ENCODE peak calls at places on chromosomes 13 and 19, in seven cellular contexts. A is fibroblast of lung; R is CD8-positive, alpha-beta T cell; H is uterus; Q is GM23248; L is sigmoid colon; T is mammary epithelial cell. Z is an unnamed sample.

GRCh38 chr13:36789061-36789460 is 30.0 kb upstream of the RFXAP start:
- DNase-seq in A (peak), R (no peak), H (no peak), Q (peak), L (no peak), T (no peak), Z (peak)

GRCh38 chr19:17687857-17688784 is at the start of gene UNC13A:
- DNase-seq in A (peak), R (peak), H (no peak), Q (peak), L (no peak), T (peak), Z (peak)

GRCh38 chr19:16001481-16002312 is 52.9 kb downstream of the OR10H4 start:
- DNase-seq in A (peak), R (peak), H (no peak), Q (peak), L (no peak), T (peak), Z (peak)

GRCh38 chr19:1098177-1099051 is 3.2 kb upstream of the POLR2E start:
- DNase-seq in A (no peak), R (no peak), H (no peak), Q (peak), L (no peak), T (no peak), Z (peak)

GRCh38 chr13:110757296-110757695 is 43.8 kb downstream of the ING1 start:
- DNase-seq in A (no peak), R (no peak), H (no peak), Q (no peak), L (no peak), T (no peak), Z (no peak)

GRCh38 chr19:51480590-51480989 is 2.3 kb downstream of the CEACAM18 start:
- DNase-seq in A (no peak), R (no peak), H (no peak), Q (peak), L (peak), T (no peak), Z (no peak)

GRCh38 chr19:41702208-41702651 is 6.2 kb upstream of the CEACAM5 start:
- DNase-seq in A (peak), R (no peak), H (no peak), Q (peak), L (no peak), T (peak), Z (peak)

GRCh38 chr19:55486971-55487883 is 1.0 kb upstream of the SSC5D start:
- DNase-seq in A (peak), R (no peak), H (peak), Q (peak), L (peak), T (peak), Z (peak)

GRCh38 chr13:44498969-44499368 is 77.2 kb downstream of the TSC22D1 start:
- DNase-seq in A (no peak), R (no peak), H (no peak), Q (no peak), L (no peak), T (no peak), Z (no peak)

GRCh38 chr19:5018224-5019015 is 49.5 kb downstream of the KDM4B start:
- DNase-seq in A (peak), R (no peak), H (no peak), Q (peak), L (no peak), T (no peak), Z (peak)

GRCh38 chr19:38281820-38282566 is 17.6 kb downstream of the SPINT2 start:
- DNase-seq in A (no peak), R (no peak), H (no peak), Q (no peak), L (no peak), T (no peak), Z (no peak)

GRCh38 chr19:29193116-29193515 is 19.8 kb downstream of the UQCRFS1 start:
- DNase-seq in A (no peak), R (no peak), H (no peak), Q (no peak), L (no peak), T (no peak), Z (no peak)

GRCh38 chr13:106183410-106184128 is 351.9 kb downstream of the EFNB2 start:
- DNase-seq in A (no peak), R (no peak), H (no peak), Q (no peak), L (no peak), T (no peak), Z (no peak)

DNA sequence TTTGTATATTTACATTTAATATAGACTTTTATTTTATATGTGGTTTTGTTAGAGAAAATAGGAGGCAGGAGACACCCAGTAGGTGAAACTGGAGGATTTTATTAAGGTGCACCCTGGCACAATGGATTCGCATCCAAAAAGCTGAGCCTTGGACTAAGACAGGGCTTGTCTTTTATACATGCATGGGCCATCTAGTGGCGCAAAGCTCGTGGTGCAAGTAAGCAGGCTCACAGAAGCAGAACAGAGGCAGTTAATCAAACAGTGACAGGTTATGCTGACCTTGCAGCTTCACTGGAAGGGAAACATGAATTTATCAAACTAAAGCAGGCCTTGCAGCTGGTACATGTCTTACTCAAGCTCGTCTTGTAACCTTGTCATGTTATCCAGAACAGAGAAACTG is 58.8 kb upstream of the ZNF681 start:
- DNase-seq in A (peak), R (peak), H (peak), Q (peak), L (no peak), T (peak), Z (peak)
- H3K27ac ChIP-seq in A (no peak), R (no peak), H (no peak), Q (no peak), L (no peak), T (no peak), Z (no peak)

GRCh38 chr13:50596776-50597203 is 246.7 kb downstream of the DLEU7 start:
- DNase-seq in A (no peak), R (no peak), H (no peak), Q (no peak), L (no peak), T (no peak), Z (no peak)
- H3K27ac ChIP-seq in A (no peak), R (no peak), H (no peak), Q (no peak), L (no peak), T (no peak), Z (no peak)

GRCh38 chr19:49573451-49573850 is 6.9 kb downstream of the NOSIP start:
- DNase-seq in A (no peak), R (no peak), H (no peak), Q (peak), L (no peak), T (no peak), Z (peak)

GRCh38 chr19:49573009-49573408 is 7.3 kb downstream of the NOSIP start:
- DNase-seq in A (no peak), R (no peak), H (no peak), Q (no peak), L (no peak), T (no peak), Z (no peak)

GRCh38 chr19:49574206-49574755 is 6.1 kb downstream of the NOSIP start:
- DNase-seq in A (no peak), R (no peak), H (no peak), Q (peak), L (no peak), T (no peak), Z (no peak)

GRCh38 chr19:49570138-49570856 is 10.1 kb downstream of the NOSIP start:
- DNase-seq in A (peak), R (peak), H (peak), Q (peak), L (no peak), T (peak), Z (peak)

GRCh38 chr19:49570997-49571676 is 9.2 kb downstream of the NOSIP start:
- DNase-seq in A (no peak), R (peak), H (no peak), Q (no peak), L (no peak), T (no peak), Z (no peak)
- H3K27ac ChIP-seq in A (no peak), R (no peak), H (peak), Q (no peak), L (no peak), T (no peak), Z (no peak)

GRCh38 chr13:74710006-74710405 is 575.8 kb upstream of the KLF12 start:
- DNase-seq in A (peak), R (no peak), H (no peak), Q (peak), L (no peak), T (peak), Z (peak)

GRCh38 chr13:74715718-74716117 is 581.5 kb upstream of the KLF12 start:
- DNase-seq in A (no peak), R (no peak), H (no peak), Q (peak), L (no peak), T (peak), Z (no peak)
- H3K27ac ChIP-seq in A (no peak), R (no peak), H (no peak), Q (no peak), L (no peak), T (no peak), Z (no peak)

Z was measured in IMR-90.